ENCODE peak calls at places on chromosome 17, in six cellular contexts. E, U, S, C, K and G are unnamed samples.

GRCh38 chr17:22142091-22142490 is 449.8 kb downstream of the KCNJ18 start:
- DNase-seq in E (no peak), U (no peak), S (no peak), C (no peak), K (no peak), G (no peak)

GRCh38 chr17:15513058-15513858 is 45.8 kb upstream of the CDRT4 start:
- DNase-seq in E (no peak), U (no peak), S (no peak), C (no peak), K (peak), G (peak)

GRCh38 chr17:48646183-48647102 is 20.3 kb upstream of the HOXB9 start:
- DNase-seq in E (peak), U (no peak), S (no peak), C (peak), K (no peak), G (no peak)

GRCh38 chr17:55743103-55743679 is 7.7 kb upstream of the PCTP start:
- DNase-seq in E (peak), U (no peak), S (peak), C (peak), K (no peak), G (no peak)

GRCh38 chr17:48546187-48546923 is 1.4 kb upstream of the HOXB2 start:
- DNase-seq in E (no peak), U (no peak), S (no peak), C (no peak), K (peak), G (peak)

GRCh38 chr17:14755002-14755401 is 454.1 kb downstream of the HS3ST3B1 start:
- DNase-seq in E (no peak), U (no peak), S (no peak), C (no peak), K (no peak), G (no peak)

GRCh38 chr17:66347661-66348604 is 45.5 kb downstream of the PRKCA start:
- DNase-seq in E (no peak), U (no peak), S (no peak), C (peak), K (peak), G (peak)

GRCh38 chr17:82475458-82475857 is 16.9 kb downstream of the NARF start:
- DNase-seq in E (no peak), U (no peak), S (peak), C (no peak), K (no peak), G (no peak)

GRCh38 chr17:17289091-17289490 is 8.0 kb upstream of the COPS3 start:
- DNase-seq in E (no peak), U (no peak), S (no peak), C (no peak), K (no peak), G (no peak)

GRCh38 chr17:18129041-18129502 is 20.5 kb downstream of the MYO15A start:
- DNase-seq in E (no peak), U (no peak), S (peak), C (no peak), K (peak), G (peak)

GRCh38 chr17:31560836-31561235 is 169.4 kb downstream of the RAB11FIP4 start:
- DNase-seq in E (no peak), U (no peak), S (peak), C (no peak), K (no peak), G (peak)

GRCh38 chr17:31562447-31562846 is 171.0 kb downstream of the RAB11FIP4 start:
- DNase-seq in E (no peak), U (no peak), S (no peak), C (no peak), K (no peak), G (no peak)

GRCh38 chr17:31559647-31560501 is 168.4 kb downstream of the RAB11FIP4 start:
- DNase-seq in E (no peak), U (no peak), S (peak), C (no peak), K (no peak), G (peak)

GRCh38 chr17:31564291-31564690 is 172.8 kb downstream of the RAB11FIP4 start:
- DNase-seq in E (no peak), U (no peak), S (no peak), C (no peak), K (no peak), G (no peak)

DNA sequence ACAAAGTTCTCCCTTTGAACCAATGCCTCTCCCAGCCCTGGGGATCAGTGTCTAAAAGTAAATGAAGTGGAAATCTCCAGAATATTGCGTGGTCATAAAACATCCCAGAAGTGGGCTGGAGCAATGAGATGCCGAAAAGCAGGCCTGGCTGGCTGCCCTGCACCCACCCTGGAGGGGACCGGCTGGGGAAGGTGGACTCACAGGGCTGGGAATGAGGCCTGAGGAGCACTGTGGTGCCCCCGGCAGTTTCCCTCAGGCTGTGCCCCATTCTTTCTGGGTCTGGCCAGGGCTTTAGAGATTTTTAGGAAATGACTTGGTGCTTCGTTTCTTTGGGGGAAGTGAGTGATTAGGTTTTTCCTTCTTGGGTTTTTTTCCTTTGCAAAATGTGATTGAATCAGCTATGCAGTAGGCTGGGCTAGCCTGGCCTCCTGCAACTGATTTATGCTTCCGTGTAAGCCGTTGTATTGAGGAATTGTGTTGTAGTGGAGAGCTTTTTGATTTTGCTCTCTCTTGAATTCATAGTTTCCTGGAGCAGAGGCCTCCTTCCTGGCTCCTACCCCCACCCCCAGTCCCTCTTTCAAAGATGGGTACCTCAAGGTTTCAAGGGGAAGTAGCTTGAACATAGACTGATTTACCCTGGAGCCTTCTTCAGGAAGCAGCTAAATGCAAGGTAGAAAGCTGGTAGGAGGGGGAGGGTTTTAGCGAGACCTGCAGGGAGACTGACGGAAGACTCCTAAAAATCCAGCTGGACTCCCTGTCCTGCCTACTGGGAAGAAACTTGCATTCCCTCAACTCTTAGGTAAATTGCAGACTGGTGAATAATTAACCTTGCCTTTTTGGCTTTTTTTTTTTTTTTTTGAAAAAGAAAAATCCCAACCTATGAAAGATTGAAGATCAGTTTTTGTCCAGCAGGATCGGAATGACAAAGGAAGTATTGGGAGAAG is 170.3 kb downstream of the RAB11FIP4 start:
- DNase-seq in E (no peak), U (no peak), S (peak), C (no peak), K (no peak), G (peak)
- H3K4me3 ChIP-seq in E (no peak), U (peak), S (peak), C (no peak), K (no peak), G (peak)

GRCh38 chr17:39980402-39981206 is at the start of gene PSMD3:
- DNase-seq in E (peak), U (peak), S (peak), C (peak), K (peak), G (peak)

GRCh38 chr17:39981207-39982068 is 831 bp downstream of the PSMD3 start:
- DNase-seq in E (peak), U (no peak), S (peak), C (no peak), K (no peak), G (no peak)

GRCh38 chr17:39982069-39982371 is 1.4 kb downstream of the PSMD3 start:
- DNase-seq in E (no peak), U (no peak), S (no peak), C (no peak), K (no peak), G (no peak)

GRCh38 chr17:39979021-39979660 is 1.5 kb upstream of the PSMD3 start:
- DNase-seq in E (no peak), U (no peak), S (no peak), C (no peak), K (peak), G (peak)

DNA sequence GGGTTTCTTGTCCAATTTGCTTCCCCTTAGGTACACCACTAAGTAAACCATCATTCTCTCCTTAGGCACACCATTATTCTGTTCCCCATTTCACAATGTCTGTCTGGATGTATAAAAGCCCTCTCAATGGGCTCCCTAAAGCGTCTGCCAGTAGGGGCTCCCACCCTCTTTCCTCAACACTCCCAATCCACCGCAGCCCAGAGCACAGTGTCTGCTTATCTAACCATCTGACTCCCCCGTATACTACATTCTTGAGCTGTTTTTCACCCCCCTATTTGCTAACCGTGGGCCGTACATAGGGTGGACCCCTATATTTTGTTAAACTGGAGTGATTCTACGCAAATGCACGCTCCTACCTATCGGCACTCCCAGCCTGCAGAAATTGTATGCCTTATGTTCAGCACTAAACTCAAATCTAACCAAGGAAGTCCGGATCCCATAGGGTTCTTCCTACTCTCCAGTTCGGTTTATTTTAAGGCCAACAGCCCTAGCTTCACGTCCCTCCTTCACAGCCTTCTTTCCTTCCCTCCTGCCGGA is 674 bp upstream of the PSMD3 start:
- DNase-seq in E (peak), U (no peak), S (no peak), C (peak), K (peak), G (no peak)
- TF ChIP-seq CTCF in E (peak), U (no peak), S (no peak), C (no peak), K (peak), G (no peak)

DNA sequence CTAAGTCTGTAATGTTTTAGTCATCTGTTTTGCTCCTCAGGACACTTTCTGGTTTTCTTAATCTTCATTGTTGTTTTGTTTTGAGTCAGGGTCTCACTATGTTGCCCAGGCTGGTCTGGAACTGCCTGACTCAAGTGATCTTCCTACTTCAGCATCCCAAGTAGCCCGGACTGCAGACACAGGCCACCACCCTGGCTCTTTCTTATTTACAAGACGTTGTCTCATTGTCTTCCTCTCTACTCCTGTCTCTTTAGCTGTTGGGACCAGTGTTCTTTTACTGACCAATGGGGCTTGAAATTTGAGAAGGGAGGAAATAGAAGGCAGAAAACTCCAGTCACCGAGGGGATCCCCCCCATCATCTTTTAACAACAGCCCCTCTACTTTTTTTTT is 1.2 kb downstream of the SCPEP1 start:
- DNase-seq in E (peak), U (no peak), S (no peak), C (no peak), K (no peak), G (no peak)
- H3K4me3 ChIP-seq in E (peak), U (peak), S (peak), C (no peak), K (no peak), G (no peak)

GRCh38 chr17:1108560-1108809 is 71.3 kb downstream of the ABR start:
- DNase-seq in E (no peak), U (no peak), S (peak), C (no peak), K (no peak), G (no peak)
- TF ChIP-seq CTCF in E (no peak), U (peak), S (no peak), C (no peak), K (no peak), G (no peak)

DNA sequence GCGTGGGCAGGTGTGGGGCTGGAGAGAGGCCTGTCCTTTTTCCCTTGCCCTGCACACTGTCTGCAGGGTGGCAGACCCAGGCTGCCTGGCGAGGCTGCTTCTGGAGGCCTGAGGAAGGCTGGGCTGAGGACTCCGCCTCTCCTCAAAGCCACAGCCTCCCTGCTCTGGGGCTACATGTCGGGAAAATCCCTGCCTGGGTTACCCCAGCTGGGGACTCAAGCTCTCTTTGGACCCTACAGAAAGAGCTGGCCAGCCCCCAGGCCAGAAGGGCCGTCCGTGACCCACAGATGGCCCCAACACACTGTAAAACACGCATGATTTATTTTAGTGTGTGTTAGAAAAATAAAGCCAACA is 33.8 kb upstream of the SLC38A10 start:
- DNase-seq in E (no peak), U (no peak), S (peak), C (no peak), K (no peak), G (peak)
- H3K4me3 ChIP-seq in E (no peak), U (no peak), S (peak), C (no peak), K (no peak), G (no peak)

DNA sequence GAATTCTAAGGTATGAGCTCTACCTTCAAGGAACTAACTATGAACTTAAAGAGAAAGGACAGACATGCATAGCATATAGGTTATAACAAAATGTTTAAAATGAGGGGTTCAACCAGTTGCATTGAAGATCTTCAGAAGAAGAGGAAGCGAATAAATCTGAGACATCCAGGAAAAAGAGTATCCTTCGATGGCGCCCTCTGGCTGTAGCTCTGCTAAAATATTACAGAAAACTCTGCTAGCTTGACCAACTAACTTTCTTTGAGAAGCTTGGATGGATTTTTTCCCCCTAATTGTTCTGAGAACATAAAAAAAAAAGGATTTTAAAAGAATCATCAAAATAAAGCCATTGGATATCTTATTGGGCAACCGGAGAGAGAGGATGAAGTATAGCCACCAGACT is 659.9 kb upstream of the SOX9 start:
- DNase-seq in E (peak), U (no peak), S (no peak), C (peak), K (peak), G (peak)
- TF ChIP-seq CTCF in E (peak), U (peak), S (peak), C (peak), K (peak), G (peak)

GRCh38 chr17:45149669-45150603 is 1.7 kb downstream of the HEXIM1 start:
- DNase-seq in E (peak), U (peak), S (peak), C (peak), K (peak), G (peak)

GRCh38 chr17:45149037-45149668 is 878 bp downstream of the HEXIM1 start:
- DNase-seq in E (peak), U (peak), S (peak), C (peak), K (peak), G (peak)

GRCh38 chr17:45147581-45148182 is 593 bp upstream of the HEXIM1 start:
- DNase-seq in E (peak), U (peak), S (peak), C (peak), K (peak), G (peak)

GRCh38 chr17:45148183-45149036 is at the start of gene HEXIM1:
- DNase-seq in E (peak), U (peak), S (peak), C (peak), K (peak), G (peak)

GRCh38 chr17:45150911-45151809 is 2.9 kb downstream of the HEXIM1 start:
- DNase-seq in E (no peak), U (no peak), S (no peak), C (no peak), K (no peak), G (peak)
- H3K4me3 ChIP-seq in E (peak), U (peak), S (peak), C (peak), K (peak), G (peak)

GRCh38 chr17:9467518-9467917 is 108.1 kb downstream of the STX8 start:
- DNase-seq in E (no peak), U (no peak), S (no peak), C (no peak), K (no peak), G (no peak)
- TF ChIP-seq CTCF in E (no peak), U (peak), S (no peak), C (no peak), K (no peak), G (no peak)